ENCODE peak calls at places on chromosomes 12 and 14, in four cellular contexts. K is HCT116, H is HepG2, R is Panc1. B is an unnamed sample.

GRCh38 chr14:22566845-22567244 is 22.2 kb downstream of the DAD1 start:
- ATAC-seq in K (no peak), H (no peak), R (no peak), B (no peak)

GRCh38 chr12:127822743-127823433 is 444.1 kb upstream of the TMEM132C start:
- ATAC-seq in K (no peak), H (no peak), R (no peak), B (no peak)

GRCh38 chr12:109695961-109696461 is 17.6 kb upstream of the FAM222A start:
- ATAC-seq in K (peak), H (peak), R (peak), B (no peak)

GRCh38 chr12:34356233-34356987 is 334.1 kb downstream of the ALG10 start:
- ATAC-seq in K (no peak), H (no peak), R (no peak), B (no peak)

GRCh38 chr12:82524020-82524419 is 162.7 kb upstream of the TMTC2 start:
- ATAC-seq in K (no peak), H (peak), R (no peak), B (no peak)

GRCh38 chr12:31803306-31804184 is 74.7 kb upstream of the AMN1 start:
- ATAC-seq in K (no peak), H (no peak), R (no peak), B (no peak)

GRCh38 chr12:123063535-123063934 is 83.1 kb downstream of the ARL6IP4 start:
- ATAC-seq in K (peak), H (peak), R (peak), B (no peak)

GRCh38 chr12:87323369-87323768 is 705.8 kb downstream of the C12orf50 start:
- ATAC-seq in K (no peak), H (no peak), R (no peak), B (no peak)

GRCh38 chr12:51788876-51789275 is 59.6 kb downstream of the FIGNL2 start:
- ATAC-seq in K (peak), H (no peak), R (no peak), B (no peak)

GRCh38 chr14:69260979-69261605 is 1.1 kb downstream of the GALNT16 start:
- ATAC-seq in K (peak), H (peak), R (peak), B (peak)

GRCh38 chr14:46245281-46245680 is 406.3 kb downstream of the RPL10L start:
- ATAC-seq in K (no peak), H (no peak), R (no peak), B (no peak)

GRCh38 chr14:93195316-93195999 is 10.3 kb downstream of the LYSET start:
- ATAC-seq in K (no peak), H (no peak), R (no peak), B (no peak)

GRCh38 chr12:119988440-119988787 is 622 bp upstream of the BICDL1 start:
- ATAC-seq in K (peak), H (peak), R (peak), B (no peak)

GRCh38 chr12:119990382-119990874 is 1.4 kb downstream of the BICDL1 start:
- ATAC-seq in K (no peak), H (no peak), R (no peak), B (no peak)

GRCh38 chr12:119988788-119989618 is at the start of gene BICDL1:
- ATAC-seq in K (peak), H (peak), R (peak), B (peak)

GRCh38 chr12:119992129-119992705 is 3.2 kb downstream of the BICDL1 start:
- ATAC-seq in K (no peak), H (no peak), R (no peak), B (no peak)

DNA sequence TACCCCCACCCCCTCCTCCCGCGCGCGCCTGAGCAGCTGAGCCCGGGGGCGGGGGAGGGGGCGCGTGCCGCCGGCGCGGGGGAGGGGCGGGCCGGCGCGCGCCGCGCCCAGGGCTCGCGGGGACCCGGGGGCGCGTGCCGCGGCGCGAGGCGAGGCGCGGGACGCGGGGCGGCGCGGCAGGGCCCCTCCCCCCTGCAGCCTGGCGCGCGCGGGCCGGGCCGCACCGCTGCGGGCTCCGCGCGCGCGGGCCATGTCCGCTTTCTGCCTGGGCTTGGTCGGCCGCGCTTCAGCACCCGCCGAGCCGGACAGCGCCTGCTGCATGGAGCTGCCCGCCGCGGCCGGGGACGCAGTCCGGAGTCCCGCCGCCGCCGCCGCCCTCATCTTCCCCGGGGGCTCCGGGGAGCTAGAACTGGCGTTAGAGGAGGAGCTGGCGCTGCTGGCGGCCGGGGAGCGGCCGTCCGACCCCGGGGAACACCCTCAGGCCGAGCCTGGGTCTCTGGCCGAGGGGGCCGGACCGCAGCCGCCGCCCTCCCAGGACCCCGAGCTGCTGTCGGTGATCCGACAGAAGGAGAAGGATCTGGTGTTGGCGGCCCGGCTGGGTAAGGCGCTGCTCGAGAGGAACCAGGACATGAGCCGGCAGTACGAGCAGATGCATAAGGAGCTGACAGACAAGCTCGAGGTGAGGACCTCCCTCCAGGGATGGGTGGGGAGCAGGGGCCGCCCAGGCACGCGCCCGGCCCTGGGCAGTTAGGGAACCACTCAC is 764 bp downstream of the BICDL1 start:
- ATAC-seq in K (peak), H (peak), R (peak), B (peak)
- TF ChIP-seq POLR2AphosphoS5 in K (no peak), H (no peak), R (no peak), B (no peak)

GRCh38 chr12:130728158-130729058 is 12.3 kb upstream of the RIMBP2 start:
- ATAC-seq in K (no peak), H (no peak), R (no peak), B (no peak)
- TF ChIP-seq POLR2AphosphoS5 in K (no peak), H (no peak), R (no peak), B (no peak)

GRCh38 chr14:21039059-21039422 is 3.1 kb upstream of the RNASE7 start:
- ATAC-seq in K (no peak), H (peak), R (no peak), B (peak)
- TF ChIP-seq POLR2AphosphoS5 in K (no peak), H (peak), R (no peak), B (peak)

GRCh38 chr12:65634626-65635331 is 189.5 kb upstream of the HMGA2 start:
- ATAC-seq in K (no peak), H (peak), R (no peak), B (no peak)

GRCh38 chr12:65632131-65632855 is 192.0 kb upstream of the HMGA2 start:
- ATAC-seq in K (peak), H (peak), R (peak), B (no peak)

GRCh38 chr12:65634061-65634460 is 190.2 kb upstream of the HMGA2 start:
- ATAC-seq in K (no peak), H (no peak), R (no peak), B (no peak)

GRCh38 chr12:65630555-65630954 is 193.7 kb upstream of the HMGA2 start:
- ATAC-seq in K (no peak), H (no peak), R (peak), B (no peak)

GRCh38 chr12:65631621-65632111 is 192.6 kb upstream of the HMGA2 start:
- ATAC-seq in K (peak), H (peak), R (peak), B (peak)
- TF ChIP-seq POLR2AphosphoS5 in K (peak), H (no peak), R (peak), B (no peak)

GRCh38 chr14:75369506-75369905 is 58.3 kb upstream of the JDP2 start:
- ATAC-seq in K (no peak), H (no peak), R (no peak), B (no peak)
- TF ChIP-seq POLR2AphosphoS5 in K (no peak), H (no peak), R (no peak), B (no peak)

DNA sequence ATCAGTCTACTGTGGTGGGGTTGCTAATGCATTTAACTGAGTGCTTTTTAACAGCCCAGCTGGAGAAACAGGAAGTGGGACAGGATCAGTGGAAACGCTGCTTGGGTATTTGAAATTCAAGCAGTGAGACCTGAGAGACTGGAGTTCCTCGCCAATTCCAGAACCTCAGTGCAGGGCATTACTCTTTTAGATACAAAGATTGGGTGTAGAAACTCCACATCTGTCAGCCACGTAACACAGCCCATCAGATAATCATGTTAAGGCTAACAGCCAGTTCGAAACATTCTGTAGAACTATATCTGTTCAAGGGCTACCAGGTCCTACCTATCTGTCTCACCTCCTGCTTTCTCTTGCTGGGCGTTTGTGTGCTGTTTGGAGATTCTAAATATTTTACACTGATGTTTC is 45.5 kb downstream of the RAD52 start:
- ATAC-seq in K (no peak), H (no peak), R (no peak), B (no peak)
- TF ChIP-seq POLR2AphosphoS5 in K (no peak), H (no peak), R (no peak), B (no peak)

GRCh38 chr12:42143401-42144173 is 1.1 kb downstream of the GXYLT1 start:
- ATAC-seq in K (no peak), H (no peak), R (no peak), B (no peak)
- TF ChIP-seq POLR2AphosphoS5 in K (no peak), H (no peak), R (no peak), B (no peak)

DNA sequence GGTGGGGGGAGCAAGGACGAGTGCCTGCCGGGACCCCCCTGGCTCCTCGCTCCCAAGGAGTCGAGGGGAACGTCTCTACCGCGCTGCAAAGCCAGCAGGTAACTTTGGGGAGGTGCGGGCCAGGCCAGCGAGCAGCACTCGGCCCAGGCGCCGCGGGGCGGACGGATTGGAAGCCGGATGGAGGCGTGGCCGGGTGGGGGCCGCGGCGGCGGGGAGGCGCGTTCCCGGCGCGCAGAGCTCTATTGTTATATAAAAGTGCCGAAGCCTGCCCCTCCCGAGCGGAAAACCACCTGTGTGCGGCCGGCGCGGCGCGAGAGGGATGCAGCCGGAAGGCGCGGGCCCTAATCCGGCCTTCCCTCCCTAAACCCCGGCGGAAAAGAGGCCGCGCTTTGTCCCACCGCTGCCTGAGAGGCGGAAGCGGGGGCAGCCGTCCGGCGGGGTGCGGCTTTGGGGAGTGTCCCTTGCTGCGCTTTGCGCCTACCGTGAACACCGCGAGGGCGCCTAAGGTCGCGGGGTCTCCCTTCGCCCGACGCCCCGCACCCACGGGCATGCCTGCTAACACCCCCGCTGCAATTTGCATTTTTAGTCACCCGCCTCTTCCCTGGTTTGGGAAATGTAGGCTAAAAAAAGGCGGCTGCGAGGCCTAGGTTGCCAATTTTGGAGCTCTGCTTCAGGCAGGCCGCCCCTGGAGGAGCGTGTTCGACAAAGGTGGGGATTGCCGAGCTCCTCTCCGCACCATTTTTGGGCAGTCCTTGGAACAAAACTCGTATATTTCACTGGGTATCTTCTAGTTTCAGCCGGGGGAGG is 1.7 kb upstream of the DUSP6 start:
- ATAC-seq in K (peak), H (peak), R (peak), B (peak)
- TF ChIP-seq POLR2AphosphoS5 in K (peak), H (peak), R (no peak), B (peak)

DNA sequence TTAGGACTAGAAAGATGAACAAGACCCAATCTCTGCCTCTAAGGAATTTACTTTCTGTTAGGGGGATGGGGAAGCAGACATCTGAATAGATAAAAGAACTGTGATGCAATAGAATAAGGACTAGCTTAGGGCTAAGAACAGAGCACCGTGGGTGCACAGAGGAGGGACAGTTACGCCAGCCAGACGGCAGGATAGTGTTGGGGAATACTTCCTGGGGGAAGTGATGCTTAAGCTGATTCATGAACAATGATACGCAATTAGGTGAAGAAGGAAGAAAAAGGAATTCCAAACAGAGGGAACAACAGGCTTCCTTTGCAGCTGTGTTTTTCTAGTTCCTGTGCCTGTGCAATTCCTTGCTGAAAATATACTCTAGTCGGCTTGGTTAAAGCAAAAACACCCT is 501.1 kb downstream of the APAF1 start:
- ATAC-seq in K (no peak), H (no peak), R (no peak), B (no peak)
- TF ChIP-seq POLR2AphosphoS5 in K (no peak), H (no peak), R (no peak), B (no peak)